ENCODE peak calls at places on chromosomes 13 and 19, in four cellular contexts. J is upper lobe of right lung, H is hepatocyte, Z is lung. C is an unnamed sample. For H3K27me3 and H3K4me1, the result is how much of the 10 kb centered on the place peaks cover.

GRCh38 chr13:52010890-52011689 is at the start of gene ATP7B:
- DNase-seq in H (peak), Z (no peak), J (no peak), C (peak)

GRCh38 chr19:2426661-2427322 is 594 bp downstream of the TIMM13 start:
- DNase-seq in Z (no peak), J (peak), H (peak), C (peak)

GRCh38 chr13:110388141-110388943 is 81.3 kb downstream of the COL4A2 start:
- DNase-seq in J (no peak), H (peak), Z (peak), C (no peak)

GRCh38 chr19:3471954-3472655 is 8.2 kb downstream of the SMIM24 start:
- DNase-seq in J (peak), H (no peak), Z (no peak), C (peak)

GRCh38 chr19:2308114-2308556 is at the start of gene LINGO3:
- DNase-seq in J (no peak), H (no peak), Z (no peak), C (no peak)

GRCh38 chr13:92657565-92657964 is 569.0 kb upstream of the GPC6 start:
- DNase-seq in H (no peak), Z (no peak), J (no peak), C (peak)

GRCh38 chr19:19457691-19458090 is 52.2 kb downstream of the GATAD2A start:
- DNase-seq in J (no peak), Z (no peak), H (no peak), C (no peak)

GRCh38 chr19:32458500-32459123 is 53.0 kb downstream of the DPY19L3 start:
- DNase-seq in J (no peak), H (no peak), Z (no peak), C (no peak)

GRCh38 chr13:110716235-110716505 is 2.7 kb downstream of the ING1 start:
- DNase-seq in H (peak), J (no peak), Z (peak), C (peak)

GRCh38 chr13:72530471-72530870 is 197.0 kb downstream of the MZT1 start:
- DNase-seq in H (no peak), Z (no peak), J (no peak), C (no peak)

GRCh38 chr19:49447485-49448431 is 3.9 kb downstream of the PIH1D1 start:
- DNase-seq in J (no peak), Z (no peak), H (no peak), C (peak)

GRCh38 chr13:64278493-64278892 is 2862.8 kb upstream of the PCDH20 start:
- DNase-seq in H (no peak), Z (no peak), J (no peak), C (peak)

GRCh38 chr19:49889687-49890348 is 6.9 kb downstream of the IL4I1 start:
- DNase-seq in H (peak), J (peak), Z (peak), C (peak)

GRCh38 chr13:48559638-48560320 is 26.9 kb upstream of the RCBTB2 start:
- DNase-seq in Z (no peak), H (no peak), J (no peak), C (no peak)

GRCh38 chr13:100394005-100394695 is 194.4 kb downstream of the GGACT start:
- DNase-seq in Z (no peak), J (no peak), H (no peak), C (peak)

GRCh38 chr13:23570099-23570926 is at the start of gene TNFRSF19:
- DNase-seq in Z (no peak), H (peak), J (no peak), C (peak)

GRCh38 chr19:4208385-4209094 is 20.8 kb upstream of the EBI3 start:
- DNase-seq in Z (no peak), J (no peak), H (peak), C (peak)

GRCh38 chr13:28582225-28582891 is 76.6 kb upstream of the POMP start:
- DNase-seq in J (no peak), H (no peak), Z (no peak), C (peak)

GRCh38 chr19:33219261-33219812 is 6.3 kb downstream of the SLC7A10 start:
- DNase-seq in H (no peak), Z (no peak), J (no peak), C (no peak)

GRCh38 chr19:27748551-27749152 is 1464.3 kb downstream of the UQCRFS1 start:
- DNase-seq in J (peak), H (no peak), Z (no peak), C (no peak)
- H3K27me3 ChIP-seq in J (under half), H (under half), Z (under half), C (under half)

DNA sequence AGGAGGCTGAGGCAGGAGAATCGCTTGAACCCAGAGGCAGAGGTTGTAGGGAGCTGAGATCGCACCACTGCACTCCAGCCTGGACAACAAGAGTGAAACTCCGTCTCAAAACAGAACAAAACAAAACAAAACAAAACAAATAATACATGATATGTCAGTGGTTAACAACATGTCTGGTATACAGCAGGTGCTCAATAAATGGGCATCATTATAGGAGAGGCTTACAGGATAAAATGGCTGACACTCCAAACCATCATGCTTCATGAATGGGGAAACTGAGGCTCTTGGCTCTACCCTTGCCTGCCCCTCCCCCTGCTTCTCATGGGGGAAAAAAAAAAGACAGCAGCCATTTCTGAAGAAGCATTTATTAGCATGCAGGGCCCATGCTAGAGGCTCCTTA is 3.0 kb upstream of the RAB3D start:
- DNase-seq in H (no peak), J (no peak), Z (no peak), C (no peak)
- H3K4me1 ChIP-seq in H (under half), J (under half), Z (under half), C (under half)

DNA sequence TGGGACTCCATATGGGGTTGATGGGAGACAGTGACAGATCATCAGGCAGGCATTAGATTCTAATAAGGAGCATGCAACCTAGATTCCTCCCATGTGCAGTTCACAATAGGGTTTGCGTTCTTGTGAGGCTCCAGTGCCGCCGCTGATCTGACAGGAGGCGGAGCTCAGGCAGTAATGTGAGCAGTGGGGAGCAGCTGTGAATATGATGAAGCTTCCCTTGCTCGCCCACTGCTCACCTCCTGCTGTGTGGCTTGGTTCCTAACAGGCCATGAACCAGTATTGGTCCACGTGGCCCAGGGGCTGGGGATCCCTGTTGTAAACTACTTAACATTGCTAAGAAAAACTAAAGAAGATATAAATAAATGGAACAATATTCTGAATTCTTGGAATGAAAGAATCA is 378.4 kb downstream of the KCNRG start:
- DNase-seq in J (no peak), Z (no peak), H (no peak), C (peak)
- H3K27ac ChIP-seq in J (no peak), Z (no peak), H (no peak), C (no peak)

GRCh38 chr13:43470610-43471009 is 316.2 kb downstream of the ENOX1 start:
- DNase-seq in Z (no peak), H (no peak), J (no peak), C (no peak)

GRCh38 chr13:43469791-43470190 is 317.0 kb downstream of the ENOX1 start:
- DNase-seq in J (no peak), Z (no peak), H (no peak), C (no peak)

DNA sequence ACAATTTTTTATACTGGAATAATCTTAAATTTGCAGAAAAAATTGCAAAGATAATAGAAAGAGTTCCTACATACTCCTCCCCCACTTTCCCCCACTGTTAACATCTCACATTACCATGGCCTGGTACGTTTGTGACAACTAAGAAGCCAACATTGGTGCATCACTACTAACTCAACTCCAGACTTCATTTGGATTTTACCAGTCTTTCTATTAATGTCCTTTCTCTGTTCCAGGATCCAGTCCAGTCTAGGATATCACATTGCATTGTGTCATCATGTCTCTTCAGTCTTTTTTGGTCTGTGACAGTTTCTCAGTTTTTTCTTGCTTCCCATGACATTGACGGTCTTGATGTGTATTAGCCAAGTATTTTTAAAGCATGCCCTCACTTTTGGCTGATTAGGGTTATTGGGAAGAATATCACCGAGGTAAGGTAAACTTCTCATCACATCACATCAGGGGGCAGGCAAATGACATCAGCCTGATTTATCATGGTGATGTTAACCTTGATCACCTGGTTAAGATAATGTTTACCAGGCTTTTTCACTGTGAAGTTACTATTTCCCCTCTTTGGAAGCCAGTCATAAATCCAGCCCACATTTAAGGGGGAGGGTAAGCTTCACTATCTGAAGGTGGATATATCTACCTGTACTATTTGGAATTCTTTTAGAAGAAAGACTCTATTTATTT is 322.1 kb downstream of the ENOX1 start:
- DNase-seq in H (no peak), Z (no peak), J (no peak), C (no peak)
- H3K27me3 ChIP-seq in H (under half), Z (under half), J (under half), C (under half)

DNA sequence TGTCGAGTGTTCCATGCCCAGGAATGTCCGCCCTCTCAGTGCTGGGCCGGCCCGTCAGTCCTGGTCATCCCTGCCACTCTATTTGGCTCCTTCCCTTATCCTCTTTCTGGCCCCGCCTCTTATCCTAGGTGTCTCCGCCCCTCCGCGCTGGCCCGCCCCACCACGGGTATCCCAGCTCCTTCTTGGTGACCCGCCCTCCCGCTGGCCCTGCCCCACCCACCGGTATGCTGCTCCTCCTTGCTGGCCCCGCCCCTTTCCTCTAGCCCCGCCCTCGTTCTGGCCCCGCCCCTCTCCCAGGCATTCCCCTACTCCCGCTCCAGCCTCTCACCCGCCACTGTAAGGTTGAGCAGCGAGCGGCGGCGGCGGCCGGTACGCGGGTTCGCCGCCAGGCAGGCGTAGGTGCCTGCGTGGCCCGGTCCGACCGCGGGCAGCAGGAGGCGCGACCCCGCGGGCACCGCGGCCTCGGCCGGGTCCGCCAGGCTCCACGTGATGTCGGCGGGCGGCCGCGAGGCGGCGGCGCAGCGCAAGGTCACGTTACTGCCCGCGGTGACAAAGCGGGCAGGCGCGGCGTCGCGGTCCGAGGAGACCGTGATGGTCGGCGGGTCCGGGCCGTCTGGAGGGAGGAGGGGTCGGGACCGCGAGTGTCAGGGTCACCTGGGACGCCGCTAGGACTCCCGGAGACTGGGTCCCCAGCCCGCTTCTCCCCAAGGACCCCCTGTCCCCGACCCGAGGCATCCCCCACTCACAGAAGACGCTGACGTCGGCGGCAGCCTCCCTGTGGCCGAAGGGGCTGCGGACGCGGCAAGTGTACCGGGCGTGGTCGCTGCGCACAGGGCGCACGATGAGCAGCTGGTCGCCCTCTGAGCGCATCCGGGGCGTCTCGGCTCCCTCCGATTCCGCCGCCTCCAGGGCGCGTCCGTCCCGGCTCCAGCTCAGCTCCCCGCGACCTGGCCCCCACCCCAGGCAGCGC is 2.0 kb downstream of the VSIG10L start:
- DNase-seq in Z (peak), J (peak), H (peak), C (peak)
- H3K4me1 ChIP-seq in Z (under half), J (under half), H (under half), C (under half)

DNA sequence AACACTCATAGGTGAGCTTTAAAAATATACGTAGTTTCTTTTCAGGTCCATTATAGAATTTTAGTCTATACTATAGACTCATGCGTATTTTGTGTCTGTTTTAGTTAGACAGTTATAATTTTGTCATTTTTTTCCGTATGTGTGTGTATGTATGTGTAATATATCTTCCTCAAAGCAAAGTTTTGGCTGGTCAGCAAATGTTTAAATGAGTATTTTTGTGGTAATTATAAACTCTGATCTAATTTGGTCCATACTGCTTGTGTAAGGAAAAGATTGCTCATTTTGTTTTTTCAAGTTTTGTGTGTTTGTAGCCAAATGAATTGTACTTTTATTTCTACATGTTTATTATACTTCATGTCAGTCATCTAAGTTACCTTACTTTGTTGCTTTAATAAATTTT is 20.5 kb downstream of the KCTD4 start:
- DNase-seq in Z (no peak), H (no peak), J (no peak), C (no peak)
- H3K27ac ChIP-seq in Z (no peak), H (peak), J (no peak), C (no peak)